ENCODE peak calls at places on chromosomes 4 and X, in nine cellular contexts. H is DND-41; W is choroid plexus epithelial cell; M is H9; B is MCF 10A; P is stomach; Y is spleen; X is cardiac fibroblast; Z is CD4-positive, alpha-beta T cell. R is an unnamed sample.

GRCh38 chrX:110741213-110741796 is 54.3 kb downstream of the CHRDL1 start:
- DNase-seq in H (no peak), W (peak), M (peak), B (peak), P (no peak), Y (no peak), X (peak), Z (no peak), R (peak)

GRCh38 chr4:69995526-69996016 is at the start of gene STATH:
- DNase-seq in H (no peak), W (peak), M (no peak), B (peak), P (no peak), Y (no peak), X (peak), Z (no peak), R (no peak)

GRCh38 chrX:151754042-151754419 is 19.5 kb downstream of the CNGA2 start:
- DNase-seq in H (no peak), W (peak), M (peak), B (peak), P (no peak), Y (peak), X (peak), Z (no peak), R (peak)

GRCh38 chr4:90081432-90082195 is 45.6 kb upstream of the CCSER1 start:
- DNase-seq in H (no peak), W (no peak), M (no peak), B (no peak), P (no peak), Y (no peak), X (no peak), Z (no peak), R (no peak)

GRCh38 chr4:137558951-137559350 is 26.7 kb upstream of the PCDH18 start:
- DNase-seq in H (no peak), W (peak), M (no peak), B (peak), P (no peak), Y (no peak), X (peak), Z (no peak), R (peak)

GRCh38 chr4:534576-535151 is 35.7 kb downstream of the PIGG start:
- DNase-seq in H (no peak), W (no peak), M (no peak), B (no peak), P (no peak), Y (peak), X (no peak), Z (no peak), R (no peak)

GRCh38 chr4:152936446-152937279 is 540 bp downstream of the FHDC1 start:
- DNase-seq in H (peak), W (peak), M (peak), B (peak), P (peak), Y (peak), X (no peak), Z (no peak), R (peak)

GRCh38 chrX:118779581-118779980 is 44.0 kb upstream of the ZCCHC12 start:
- DNase-seq in H (no peak), W (no peak), M (no peak), B (no peak), P (no peak), Y (no peak), X (no peak), Z (no peak), R (no peak)

GRCh38 chr4:87491436-87491835 is 37.7 kb downstream of the SPARCL1 start:
- DNase-seq in H (no peak), W (no peak), M (no peak), B (no peak), P (no peak), Y (no peak), X (no peak), Z (no peak), R (no peak)

GRCh38 chr4:32994956-32995849 is 2275.0 kb downstream of the PCDH7 start:
- DNase-seq in H (no peak), W (no peak), M (no peak), B (no peak), P (no peak), Y (no peak), X (no peak), Z (no peak), R (no peak)

GRCh38 chrX:119325456-119325855 is 73.7 kb upstream of the SLC25A43 start:
- DNase-seq in H (no peak), W (no peak), M (no peak), B (no peak), P (no peak), Y (no peak), X (no peak), Z (no peak), R (no peak)

GRCh38 chrX:123860506-123860840 is 620 bp downstream of the XIAP start:
- DNase-seq in H (no peak), W (peak), M (no peak), B (no peak), P (peak), Y (no peak), X (no peak), Z (no peak), R (peak)

GRCh38 chrX:69724307-69724706 is 108.4 kb downstream of the EDA start:
- DNase-seq in H (no peak), W (no peak), M (no peak), B (no peak), P (no peak), Y (no peak), X (no peak), Z (no peak), R (no peak)

GRCh38 chrX:74450803-74451449 is 29.6 kb downstream of the SLC16A2 start:
- DNase-seq in H (no peak), W (peak), M (no peak), B (peak), P (no peak), Y (no peak), X (peak), Z (no peak), R (peak)

GRCh38 chrX:134749651-134750450 is 91.6 kb upstream of the PLAC1 start:
- DNase-seq in H (no peak), W (no peak), M (no peak), B (no peak), P (no peak), Y (no peak), X (peak), Z (no peak), R (peak)

GRCh38 chr4:76219299-76220055 is 5.9 kb upstream of the SCARB2 start:
- DNase-seq in H (no peak), W (peak), M (no peak), B (peak), P (no peak), Y (no peak), X (peak), Z (no peak), R (peak)

GRCh38 chrX:47772764-47773163 is 63.9 kb upstream of the ZNF81 start:
- DNase-seq in H (no peak), W (no peak), M (no peak), B (no peak), P (no peak), Y (no peak), X (no peak), Z (no peak), R (peak)

GRCh38 chr4:76982638-76983579 is 33.4 kb downstream of the SEPTIN11 start:
- DNase-seq in H (no peak), W (peak), M (no peak), B (no peak), P (no peak), Y (no peak), X (peak), Z (no peak), R (peak)

GRCh38 chrX:15838017-15838416 is 16.6 kb downstream of the AP1S2 start:
- DNase-seq in H (peak), W (no peak), M (peak), B (peak), P (no peak), Y (no peak), X (no peak), Z (no peak), R (no peak)
- TF ChIP-seq CTCF in H (peak), W (peak), M (peak), B (peak), P (no peak), Y (no peak), X (peak), Z (no peak), R (peak)

DNA sequence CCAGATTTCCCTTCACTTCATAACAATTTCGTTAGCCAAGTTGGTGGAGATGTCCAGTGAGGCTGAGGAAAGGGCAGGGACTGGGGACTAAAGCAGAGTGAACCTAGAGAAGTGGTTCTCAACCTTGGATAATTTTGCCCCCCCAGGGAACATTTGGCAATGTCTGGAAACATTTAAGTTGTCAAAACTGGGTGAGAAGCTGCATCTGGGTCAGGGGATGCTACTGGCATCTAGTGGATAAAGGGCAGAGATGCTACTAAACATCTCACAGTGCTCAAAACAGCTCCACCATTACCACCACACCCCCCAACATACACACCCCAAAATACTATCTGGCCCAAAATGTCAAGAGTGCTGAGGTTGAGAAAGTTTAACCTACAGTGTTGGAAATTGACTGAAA is 32.0 kb upstream of the FGF16 start:
- DNase-seq in H (no peak), W (no peak), M (no peak), B (no peak), P (no peak), Y (no peak), X (peak), Z (no peak), R (no peak)
- TF ChIP-seq CTCF in H (no peak), W (peak), M (peak), B (no peak), P (no peak), Y (no peak), X (peak), Z (no peak), R (no peak)

GRCh38 chr4:48064349-48064748 is 47.8 kb downstream of the NIPAL1 start:
- DNase-seq in H (no peak), W (no peak), M (no peak), B (no peak), P (no peak), Y (no peak), X (no peak), Z (no peak), R (no peak)

GRCh38 chr4:48069026-48069425 is 52.5 kb downstream of the NIPAL1 start:
- DNase-seq in H (no peak), W (no peak), M (no peak), B (no peak), P (no peak), Y (no peak), X (no peak), Z (no peak), R (no peak)

GRCh38 chr4:48067536-48067935 is 51.0 kb downstream of the NIPAL1 start:
- DNase-seq in H (no peak), W (no peak), M (no peak), B (no peak), P (no peak), Y (no peak), X (no peak), Z (no peak), R (no peak)

GRCh38 chr4:48068182-48068581 is 51.6 kb downstream of the NIPAL1 start:
- DNase-seq in H (no peak), W (no peak), M (no peak), B (no peak), P (no peak), Y (no peak), X (no peak), Z (no peak), R (no peak)

GRCh38 chr4:48065587-48066052 is 49.0 kb downstream of the NIPAL1 start:
- DNase-seq in H (no peak), W (no peak), M (no peak), B (no peak), P (no peak), Y (no peak), X (no peak), Z (no peak), R (no peak)
- TF ChIP-seq CTCF in H (no peak), W (no peak), M (no peak), B (no peak), P (no peak), Y (no peak), X (no peak), Z (no peak), R (no peak)

GRCh38 chr4:41287852-41288251 is 31.1 kb downstream of the UCHL1 start:
- DNase-seq in H (no peak), W (no peak), M (no peak), B (no peak), P (no peak), Y (no peak), X (no peak), Z (no peak), R (no peak)
- TF ChIP-seq CTCF in H (no peak), W (no peak), M (no peak), B (no peak), P (no peak), Y (no peak), X (no peak), Z (no peak), R (no peak)

GRCh38 chrX:125646195-125646594 is 326.5 kb downstream of the TEX13C start:
- DNase-seq in H (no peak), W (no peak), M (no peak), B (no peak), P (no peak), Y (no peak), X (no peak), Z (no peak), R (no peak)
- TF ChIP-seq CTCF in H (peak), W (no peak), M (peak), B (peak), P (no peak), Y (no peak), X (peak), Z (no peak), R (no peak)